ENCODE peak calls at places on chromosomes 1 and 21, in nine cellular contexts. One of them, this sample, is unnamed.

GRCh38 chr1:242842094-242842493 is 317.6 kb upstream of the PLD5 start:
- DNase-seq in right atrium auricular region: no peak
- DNase-seq in psoas muscle: no peak
- DNase-seq in activated CD8-positive, alpha-beta T cell treated with anti-CD3 and anti-CD28 coated beads for 36 hours: no peak
- DNase-seq in mammary epithelial cell: no peak
- DNase-seq in astrocyte of the cerebellum: no peak
- DNase-seq in OCI-LY7: no peak
- DNase-seq in cardiac muscle cell: no peak
- DNase-seq in tibial nerve: no peak
- DNase-seq in this sample: no peak

GRCh38 chr1:188425687-188426086 is 1596.9 kb downstream of the PLA2G4A start:
- DNase-seq in right atrium auricular region: no peak
- DNase-seq in psoas muscle: no peak
- DNase-seq in activated CD8-positive, alpha-beta T cell treated with anti-CD3 and anti-CD28 coated beads for 36 hours: no peak
- DNase-seq in mammary epithelial cell: peak
- DNase-seq in astrocyte of the cerebellum: no peak
- DNase-seq in OCI-LY7: no peak
- DNase-seq in cardiac muscle cell: peak
- DNase-seq in tibial nerve: no peak
- DNase-seq in this sample: no peak

GRCh38 chr1:19128965-19129514 is 81.0 kb downstream of the UBR4 start:
- DNase-seq in right atrium auricular region: no peak
- DNase-seq in psoas muscle: no peak
- DNase-seq in activated CD8-positive, alpha-beta T cell treated with anti-CD3 and anti-CD28 coated beads for 36 hours: no peak
- DNase-seq in mammary epithelial cell: no peak
- DNase-seq in astrocyte of the cerebellum: no peak
- DNase-seq in OCI-LY7: no peak
- DNase-seq in cardiac muscle cell: no peak
- DNase-seq in tibial nerve: no peak
- DNase-seq in this sample: no peak

GRCh38 chr1:96362623-96363022 is 359.0 kb upstream of the PTBP2 start:
- DNase-seq in right atrium auricular region: no peak
- DNase-seq in psoas muscle: no peak
- DNase-seq in activated CD8-positive, alpha-beta T cell treated with anti-CD3 and anti-CD28 coated beads for 36 hours: peak
- DNase-seq in mammary epithelial cell: peak
- DNase-seq in astrocyte of the cerebellum: peak
- DNase-seq in OCI-LY7: no peak
- DNase-seq in cardiac muscle cell: peak
- DNase-seq in tibial nerve: no peak
- DNase-seq in this sample: no peak

GRCh38 chr1:115052454-115053083 is 22.9 kb downstream of the TSHB start:
- DNase-seq in right atrium auricular region: no peak
- DNase-seq in psoas muscle: no peak
- DNase-seq in activated CD8-positive, alpha-beta T cell treated with anti-CD3 and anti-CD28 coated beads for 36 hours: peak
- DNase-seq in mammary epithelial cell: peak
- DNase-seq in astrocyte of the cerebellum: no peak
- DNase-seq in OCI-LY7: peak
- DNase-seq in cardiac muscle cell: peak
- DNase-seq in tibial nerve: no peak
- DNase-seq in this sample: peak

GRCh38 chr21:16194851-16195251 is 465.1 kb downstream of the USP25 start:
- DNase-seq in right atrium auricular region: no peak
- DNase-seq in psoas muscle: no peak
- DNase-seq in activated CD8-positive, alpha-beta T cell treated with anti-CD3 and anti-CD28 coated beads for 36 hours: no peak
- DNase-seq in mammary epithelial cell: peak
- DNase-seq in astrocyte of the cerebellum: no peak
- DNase-seq in OCI-LY7: no peak
- DNase-seq in cardiac muscle cell: peak
- DNase-seq in tibial nerve: no peak
- DNase-seq in this sample: no peak

GRCh38 chr1:197307551-197307950 is 39.5 kb downstream of the CRB1 start:
- DNase-seq in right atrium auricular region: no peak
- DNase-seq in psoas muscle: no peak
- DNase-seq in activated CD8-positive, alpha-beta T cell treated with anti-CD3 and anti-CD28 coated beads for 36 hours: no peak
- DNase-seq in mammary epithelial cell: no peak
- DNase-seq in astrocyte of the cerebellum: no peak
- DNase-seq in OCI-LY7: no peak
- DNase-seq in cardiac muscle cell: no peak
- DNase-seq in tibial nerve: no peak
- DNase-seq in this sample: no peak

GRCh38 chr1:209433649-209434031 is 149.9 kb upstream of the CAMK1G start:
- DNase-seq in right atrium auricular region: no peak
- DNase-seq in psoas muscle: no peak
- DNase-seq in activated CD8-positive, alpha-beta T cell treated with anti-CD3 and anti-CD28 coated beads for 36 hours: no peak
- DNase-seq in mammary epithelial cell: peak
- DNase-seq in astrocyte of the cerebellum: peak
- DNase-seq in OCI-LY7: no peak
- DNase-seq in cardiac muscle cell: no peak
- DNase-seq in tibial nerve: no peak
- DNase-seq in this sample: no peak

GRCh38 chr21:35282944-35283343 is 233.8 kb upstream of the RUNX1 start:
- DNase-seq in right atrium auricular region: no peak
- DNase-seq in psoas muscle: no peak
- DNase-seq in activated CD8-positive, alpha-beta T cell treated with anti-CD3 and anti-CD28 coated beads for 36 hours: no peak
- DNase-seq in mammary epithelial cell: no peak
- DNase-seq in astrocyte of the cerebellum: no peak
- DNase-seq in OCI-LY7: no peak
- DNase-seq in cardiac muscle cell: no peak
- DNase-seq in tibial nerve: no peak
- DNase-seq in this sample: no peak

GRCh38 chr21:45559216-45560105 is 17.2 kb upstream of the SLC19A1 start:
- DNase-seq in right atrium auricular region: no peak
- DNase-seq in psoas muscle: peak
- DNase-seq in activated CD8-positive, alpha-beta T cell treated with anti-CD3 and anti-CD28 coated beads for 36 hours: no peak
- DNase-seq in mammary epithelial cell: no peak
- DNase-seq in astrocyte of the cerebellum: no peak
- DNase-seq in OCI-LY7: no peak
- DNase-seq in cardiac muscle cell: no peak
- DNase-seq in tibial nerve: peak
- DNase-seq in this sample: no peak

GRCh38 chr1:116847688-116848531 is 61.8 kb upstream of the PTGFRN start:
- DNase-seq in right atrium auricular region: peak
- DNase-seq in psoas muscle: peak
- DNase-seq in activated CD8-positive, alpha-beta T cell treated with anti-CD3 and anti-CD28 coated beads for 36 hours: peak
- DNase-seq in mammary epithelial cell: no peak
- DNase-seq in astrocyte of the cerebellum: no peak
- DNase-seq in OCI-LY7: no peak
- DNase-seq in cardiac muscle cell: peak
- DNase-seq in tibial nerve: no peak
- DNase-seq in this sample: peak

GRCh38 chr1:81801834-81802531 is 1.2 kb downstream of the ADGRL2 start:
- DNase-seq in right atrium auricular region: no peak
- DNase-seq in psoas muscle: peak
- DNase-seq in activated CD8-positive, alpha-beta T cell treated with anti-CD3 and anti-CD28 coated beads for 36 hours: no peak
- DNase-seq in mammary epithelial cell: peak
- DNase-seq in astrocyte of the cerebellum: no peak
- DNase-seq in OCI-LY7: no peak
- DNase-seq in cardiac muscle cell: peak
- DNase-seq in tibial nerve: no peak
- DNase-seq in this sample: peak

GRCh38 chr1:104646233-104646632 is 896.5 kb downstream of the AMY1C start:
- DNase-seq in right atrium auricular region: no peak
- DNase-seq in psoas muscle: no peak
- DNase-seq in activated CD8-positive, alpha-beta T cell treated with anti-CD3 and anti-CD28 coated beads for 36 hours: no peak
- DNase-seq in mammary epithelial cell: no peak
- DNase-seq in astrocyte of the cerebellum: no peak
- DNase-seq in OCI-LY7: no peak
- DNase-seq in cardiac muscle cell: no peak
- DNase-seq in tibial nerve: no peak
- DNase-seq in this sample: no peak

GRCh38 chr1:119254067-119254720 is 113.7 kb upstream of the WARS2 start:
- DNase-seq in right atrium auricular region: no peak
- DNase-seq in psoas muscle: no peak
- DNase-seq in activated CD8-positive, alpha-beta T cell treated with anti-CD3 and anti-CD28 coated beads for 36 hours: no peak
- DNase-seq in mammary epithelial cell: peak
- DNase-seq in astrocyte of the cerebellum: no peak
- DNase-seq in OCI-LY7: no peak
- DNase-seq in cardiac muscle cell: no peak
- DNase-seq in tibial nerve: no peak
- DNase-seq in this sample: no peak

DNA sequence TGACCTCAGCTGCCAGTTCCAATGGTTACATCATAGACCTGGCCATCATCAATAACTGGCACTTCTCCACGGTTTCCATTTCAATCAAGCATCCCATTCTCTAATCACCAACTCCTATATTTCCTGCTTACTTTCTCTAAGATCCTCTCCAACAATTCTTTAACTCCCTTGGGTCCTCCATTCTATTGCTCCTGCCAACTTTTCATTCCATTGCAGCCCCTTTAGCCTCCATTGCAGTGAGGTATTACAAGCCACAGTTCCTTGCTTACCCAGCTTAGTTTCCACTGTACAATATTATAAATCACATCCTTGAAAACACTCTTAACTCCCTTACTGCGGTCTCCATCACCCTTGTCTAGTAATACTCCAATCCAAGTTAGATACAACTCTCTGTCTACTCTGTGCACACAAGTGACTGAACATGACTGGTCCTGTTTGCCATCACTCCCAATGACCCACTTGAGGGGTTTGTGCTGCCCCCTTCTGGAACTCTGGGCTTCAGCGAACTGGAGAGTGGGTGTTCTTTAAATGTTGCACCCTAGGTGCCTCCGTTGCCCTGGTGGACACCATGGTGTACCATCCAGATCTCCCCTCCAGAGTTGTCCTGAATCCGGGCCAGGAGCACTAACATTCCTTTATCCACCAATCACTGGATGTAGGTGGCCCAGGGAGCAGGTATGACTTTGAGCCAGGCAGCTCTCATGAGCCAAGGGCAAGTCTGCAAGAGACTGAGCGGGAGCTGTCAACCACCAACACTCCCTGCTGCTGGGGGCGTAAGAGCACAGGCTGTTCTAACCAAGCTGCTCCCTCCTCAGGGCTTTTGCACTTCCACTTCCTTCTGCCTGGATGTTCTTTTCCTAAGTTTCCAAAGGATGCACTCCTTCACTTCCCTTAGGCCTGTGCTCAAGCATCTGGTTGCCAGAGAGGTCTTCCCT is 3.7 kb upstream of the FNDC7 start:
- DNase-seq in right atrium auricular region: no peak
- DNase-seq in psoas muscle: no peak
- DNase-seq in activated CD8-positive, alpha-beta T cell treated with anti-CD3 and anti-CD28 coated beads for 36 hours: peak
- DNase-seq in mammary epithelial cell: peak
- DNase-seq in astrocyte of the cerebellum: no peak
- DNase-seq in OCI-LY7: peak
- DNase-seq in cardiac muscle cell: peak
- DNase-seq in tibial nerve: no peak
- DNase-seq in this sample: peak
- TF ChIP-seq CTCF in right atrium auricular region: peak
- TF ChIP-seq CTCF in psoas muscle: no peak
- TF ChIP-seq CTCF in activated CD8-positive, alpha-beta T cell treated with anti-CD3 and anti-CD28 coated beads for 36 hours: peak
- TF ChIP-seq CTCF in mammary epithelial cell: peak
- TF ChIP-seq CTCF in astrocyte of the cerebellum: no peak
- TF ChIP-seq CTCF in OCI-LY7: peak
- TF ChIP-seq CTCF in cardiac muscle cell: no peak
- TF ChIP-seq CTCF in tibial nerve: peak
- TF ChIP-seq CTCF in this sample: peak

DNA sequence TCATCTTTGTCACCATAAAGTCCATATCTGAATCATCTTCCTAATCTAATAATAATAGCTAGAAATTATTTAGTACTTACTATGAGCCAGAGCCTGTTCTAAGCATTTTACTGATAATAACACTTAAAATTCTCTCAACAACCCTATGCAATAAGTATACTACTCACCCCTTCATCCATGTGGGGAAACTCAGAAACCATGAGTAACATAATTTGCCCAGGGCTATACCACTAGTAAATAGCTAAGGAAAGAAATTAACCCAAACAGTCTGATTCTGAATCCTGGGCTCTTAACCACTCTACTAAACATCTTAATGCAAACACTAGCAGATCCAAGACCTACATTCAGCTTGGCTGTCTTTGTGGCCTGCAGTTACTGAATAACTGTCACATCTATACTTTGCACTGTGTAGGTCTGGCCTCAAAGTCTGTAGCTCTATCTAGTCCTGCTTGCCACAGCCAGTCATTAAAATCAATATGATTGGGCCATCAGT is 394.8 kb upstream of the ESRRG start:
- DNase-seq in right atrium auricular region: no peak
- DNase-seq in psoas muscle: no peak
- DNase-seq in activated CD8-positive, alpha-beta T cell treated with anti-CD3 and anti-CD28 coated beads for 36 hours: no peak
- DNase-seq in mammary epithelial cell: peak
- DNase-seq in astrocyte of the cerebellum: no peak
- DNase-seq in OCI-LY7: no peak
- DNase-seq in cardiac muscle cell: no peak
- DNase-seq in tibial nerve: no peak
- DNase-seq in this sample: no peak
- TF ChIP-seq CTCF in right atrium auricular region: no peak
- TF ChIP-seq CTCF in psoas muscle: no peak
- TF ChIP-seq CTCF in activated CD8-positive, alpha-beta T cell treated with anti-CD3 and anti-CD28 coated beads for 36 hours: no peak
- TF ChIP-seq CTCF in mammary epithelial cell: no peak
- TF ChIP-seq CTCF in astrocyte of the cerebellum: no peak
- TF ChIP-seq CTCF in OCI-LY7: no peak
- TF ChIP-seq CTCF in cardiac muscle cell: no peak
- TF ChIP-seq CTCF in tibial nerve: no peak
- TF ChIP-seq CTCF in this sample: no peak

GRCh38 chr1:20787100-20787774 is at the start of gene HP1BP3:
- DNase-seq in right atrium auricular region: peak
- DNase-seq in psoas muscle: peak
- DNase-seq in activated CD8-positive, alpha-beta T cell treated with anti-CD3 and anti-CD28 coated beads for 36 hours: peak
- DNase-seq in mammary epithelial cell: peak
- DNase-seq in astrocyte of the cerebellum: peak
- DNase-seq in OCI-LY7: peak
- DNase-seq in cardiac muscle cell: peak
- DNase-seq in tibial nerve: peak
- DNase-seq in this sample: peak
- TF ChIP-seq CTCF in right atrium auricular region: no peak
- TF ChIP-seq CTCF in psoas muscle: no peak
- TF ChIP-seq CTCF in activated CD8-positive, alpha-beta T cell treated with anti-CD3 and anti-CD28 coated beads for 36 hours: no peak
- TF ChIP-seq CTCF in mammary epithelial cell: no peak
- TF ChIP-seq CTCF in astrocyte of the cerebellum: no peak
- TF ChIP-seq CTCF in OCI-LY7: no peak
- TF ChIP-seq CTCF in cardiac muscle cell: no peak
- TF ChIP-seq CTCF in tibial nerve: no peak
- TF ChIP-seq CTCF in this sample: no peak

GRCh38 chr1:185317886-185318310 is 855 bp upstream of the IVNS1ABP start:
- DNase-seq in right atrium auricular region: no peak
- DNase-seq in psoas muscle: peak
- DNase-seq in activated CD8-positive, alpha-beta T cell treated with anti-CD3 and anti-CD28 coated beads for 36 hours: peak
- DNase-seq in mammary epithelial cell: peak
- DNase-seq in astrocyte of the cerebellum: no peak
- DNase-seq in OCI-LY7: peak
- DNase-seq in cardiac muscle cell: peak
- DNase-seq in tibial nerve: no peak
- DNase-seq in this sample: peak

GRCh38 chr1:185318431-185319151 is 1.5 kb upstream of the IVNS1ABP start:
- DNase-seq in right atrium auricular region: no peak
- DNase-seq in psoas muscle: no peak
- DNase-seq in activated CD8-positive, alpha-beta T cell treated with anti-CD3 and anti-CD28 coated beads for 36 hours: no peak
- DNase-seq in mammary epithelial cell: no peak
- DNase-seq in astrocyte of the cerebellum: no peak
- DNase-seq in OCI-LY7: no peak
- DNase-seq in cardiac muscle cell: no peak
- DNase-seq in tibial nerve: no peak
- DNase-seq in this sample: no peak

GRCh38 chr1:185315364-185316108 is 1.5 kb downstream of the IVNS1ABP start:
- DNase-seq in right atrium auricular region: no peak
- DNase-seq in psoas muscle: no peak
- DNase-seq in activated CD8-positive, alpha-beta T cell treated with anti-CD3 and anti-CD28 coated beads for 36 hours: peak
- DNase-seq in mammary epithelial cell: no peak
- DNase-seq in astrocyte of the cerebellum: no peak
- DNase-seq in OCI-LY7: peak
- DNase-seq in cardiac muscle cell: no peak
- DNase-seq in tibial nerve: no peak
- DNase-seq in this sample: no peak

GRCh38 chr1:185316163-185317033 is 645 bp downstream of the IVNS1ABP start:
- DNase-seq in right atrium auricular region: peak
- DNase-seq in psoas muscle: peak
- DNase-seq in activated CD8-positive, alpha-beta T cell treated with anti-CD3 and anti-CD28 coated beads for 36 hours: peak
- DNase-seq in mammary epithelial cell: peak
- DNase-seq in astrocyte of the cerebellum: peak
- DNase-seq in OCI-LY7: peak
- DNase-seq in cardiac muscle cell: peak
- DNase-seq in tibial nerve: peak
- DNase-seq in this sample: peak

GRCh38 chr1:185317034-185317885 is at the start of gene IVNS1ABP:
- DNase-seq in right atrium auricular region: peak
- DNase-seq in psoas muscle: peak
- DNase-seq in activated CD8-positive, alpha-beta T cell treated with anti-CD3 and anti-CD28 coated beads for 36 hours: peak
- DNase-seq in mammary epithelial cell: peak
- DNase-seq in astrocyte of the cerebellum: peak
- DNase-seq in OCI-LY7: peak
- DNase-seq in cardiac muscle cell: peak
- DNase-seq in tibial nerve: peak
- DNase-seq in this sample: peak
- TF ChIP-seq CTCF in right atrium auricular region: peak
- TF ChIP-seq CTCF in psoas muscle: no peak
- TF ChIP-seq CTCF in activated CD8-positive, alpha-beta T cell treated with anti-CD3 and anti-CD28 coated beads for 36 hours: peak
- TF ChIP-seq CTCF in mammary epithelial cell: peak
- TF ChIP-seq CTCF in astrocyte of the cerebellum: peak
- TF ChIP-seq CTCF in OCI-LY7: peak
- TF ChIP-seq CTCF in cardiac muscle cell: peak
- TF ChIP-seq CTCF in tibial nerve: no peak
- TF ChIP-seq CTCF in this sample: peak